ENCODE peak calls at places on chromosomes 12 and 14, in seven cellular contexts. One of them, this sample, is unnamed. For H3K4me1, the result is how much of the 10 kb centered on the place peaks cover.

GRCh38 chr14:69696633-69697557 is 70.0 kb upstream of the SRSF5 start:
- DNase-seq in uterus: no peak
- DNase-seq in psoas muscle: no peak
- DNase-seq in fibroblast of lung: no peak
- DNase-seq in colonic mucosa: no peak
- DNase-seq in cardiac muscle cell: no peak
- DNase-seq in suprapubic skin: no peak
- DNase-seq in this sample: no peak

GRCh38 chr12:13114251-13115052 is 11.0 kb upstream of the GSG1 start:
- DNase-seq in uterus: no peak
- DNase-seq in psoas muscle: no peak
- DNase-seq in fibroblast of lung: no peak
- DNase-seq in colonic mucosa: no peak
- DNase-seq in cardiac muscle cell: no peak
- DNase-seq in suprapubic skin: no peak
- DNase-seq in this sample: no peak

GRCh38 chr14:84129028-84129427 is 1400.9 kb upstream of the FLRT2 start:
- DNase-seq in uterus: no peak
- DNase-seq in psoas muscle: no peak
- DNase-seq in fibroblast of lung: no peak
- DNase-seq in colonic mucosa: no peak
- DNase-seq in cardiac muscle cell: no peak
- DNase-seq in suprapubic skin: no peak
- DNase-seq in this sample: no peak

GRCh38 chr12:96164951-96165858 is 29.0 kb upstream of the ELK3 start:
- DNase-seq in uterus: peak
- DNase-seq in psoas muscle: no peak
- DNase-seq in fibroblast of lung: no peak
- DNase-seq in colonic mucosa: no peak
- DNase-seq in cardiac muscle cell: no peak
- DNase-seq in suprapubic skin: no peak
- DNase-seq in this sample: peak

GRCh38 chr12:34400423-34400881 is 378.2 kb downstream of the ALG10 start:
- DNase-seq in uterus: peak
- DNase-seq in psoas muscle: peak
- DNase-seq in fibroblast of lung: no peak
- DNase-seq in colonic mucosa: peak
- DNase-seq in cardiac muscle cell: no peak
- DNase-seq in suprapubic skin: peak
- DNase-seq in this sample: peak

GRCh38 chr14:54813081-54813480 is 89.5 kb downstream of the GCH1 start:
- DNase-seq in uterus: no peak
- DNase-seq in psoas muscle: no peak
- DNase-seq in fibroblast of lung: no peak
- DNase-seq in colonic mucosa: no peak
- DNase-seq in cardiac muscle cell: no peak
- DNase-seq in suprapubic skin: no peak
- DNase-seq in this sample: no peak

GRCh38 chr12:78863482-78864427 is 819 bp upstream of the SYT1 start:
- DNase-seq in uterus: peak
- DNase-seq in psoas muscle: peak
- DNase-seq in fibroblast of lung: peak
- DNase-seq in colonic mucosa: peak
- DNase-seq in cardiac muscle cell: peak
- DNase-seq in suprapubic skin: no peak
- DNase-seq in this sample: peak

GRCh38 chr14:34331728-34332623 is 130.1 kb downstream of the SPTSSA start:
- DNase-seq in uterus: peak
- DNase-seq in psoas muscle: peak
- DNase-seq in fibroblast of lung: peak
- DNase-seq in colonic mucosa: peak
- DNase-seq in cardiac muscle cell: peak
- DNase-seq in suprapubic skin: peak
- DNase-seq in this sample: peak

GRCh38 chr14:100525615-100526014 is 61.6 kb downstream of the BEGAIN start:
- DNase-seq in uterus: no peak
- DNase-seq in psoas muscle: no peak
- DNase-seq in fibroblast of lung: no peak
- DNase-seq in colonic mucosa: no peak
- DNase-seq in cardiac muscle cell: no peak
- DNase-seq in suprapubic skin: peak
- DNase-seq in this sample: no peak

GRCh38 chr14:92877757-92878431 is 45.1 kb upstream of the CHGA start:
- DNase-seq in uterus: peak
- DNase-seq in psoas muscle: peak
- DNase-seq in fibroblast of lung: no peak
- DNase-seq in colonic mucosa: no peak
- DNase-seq in cardiac muscle cell: peak
- DNase-seq in suprapubic skin: no peak
- DNase-seq in this sample: no peak

GRCh38 chr12:98814254-98814653 is 169.2 kb downstream of the APAF1 start:
- DNase-seq in uterus: no peak
- DNase-seq in psoas muscle: no peak
- DNase-seq in fibroblast of lung: no peak
- DNase-seq in colonic mucosa: no peak
- DNase-seq in cardiac muscle cell: no peak
- DNase-seq in suprapubic skin: no peak
- DNase-seq in this sample: no peak

GRCh38 chr12:123436017-123436964 is at the start of gene RILPL2:
- DNase-seq in uterus: peak
- DNase-seq in psoas muscle: peak
- DNase-seq in fibroblast of lung: peak
- DNase-seq in colonic mucosa: peak
- DNase-seq in cardiac muscle cell: peak
- DNase-seq in suprapubic skin: peak
- DNase-seq in this sample: peak

DNA sequence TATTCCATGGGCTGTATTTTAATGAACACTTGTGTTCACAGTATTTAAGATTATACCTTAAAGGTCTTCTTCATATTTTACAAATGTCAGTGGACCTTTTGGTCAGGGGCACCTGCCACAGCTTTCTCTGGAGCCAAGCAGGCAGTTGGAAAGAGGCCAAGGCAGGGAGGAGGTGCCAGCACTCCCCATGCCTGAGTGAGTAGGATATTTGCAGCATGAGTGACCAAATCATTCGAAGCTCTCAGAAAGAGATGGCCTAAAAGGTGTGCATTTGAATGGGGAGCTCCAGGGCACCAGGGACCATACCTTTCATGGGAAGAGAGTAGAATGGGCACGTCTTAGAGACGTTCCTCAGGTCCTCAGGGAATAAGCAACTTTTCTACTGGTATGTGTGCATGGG is 121.6 kb downstream of the GPR135 start:
- DNase-seq in uterus: no peak
- DNase-seq in psoas muscle: no peak
- DNase-seq in fibroblast of lung: no peak
- DNase-seq in colonic mucosa: no peak
- DNase-seq in cardiac muscle cell: peak
- DNase-seq in suprapubic skin: no peak
- DNase-seq in this sample: peak
- H3K4me1 ChIP-seq in uterus: under half
- H3K4me1 ChIP-seq in psoas muscle: under half
- H3K4me1 ChIP-seq in fibroblast of lung: under half
- H3K4me1 ChIP-seq in colonic mucosa: under half
- H3K4me1 ChIP-seq in cardiac muscle cell: half or more
- H3K4me1 ChIP-seq in suprapubic skin: under half
- H3K4me1 ChIP-seq in this sample: under half

DNA sequence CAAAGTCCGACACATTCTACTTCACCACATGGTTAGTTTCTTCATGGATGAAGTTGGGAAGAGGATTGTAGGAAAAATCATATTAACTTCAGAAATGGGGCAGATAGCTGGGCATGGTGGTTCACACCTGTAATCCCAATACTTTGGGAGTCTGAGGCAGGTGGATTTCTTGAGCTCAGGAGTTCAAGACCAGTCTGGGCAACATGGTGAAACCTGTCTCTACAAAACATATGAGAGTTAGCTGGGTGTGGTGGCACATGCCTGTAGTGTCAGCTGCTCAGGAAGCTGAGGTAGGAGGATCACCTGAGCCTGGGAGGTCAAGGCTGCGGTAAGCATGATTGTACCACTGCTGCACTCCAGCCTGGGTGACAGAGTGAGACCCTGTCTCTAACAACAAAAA is 49.5 kb upstream of the PCED1B start:
- DNase-seq in uterus: no peak
- DNase-seq in psoas muscle: no peak
- DNase-seq in fibroblast of lung: no peak
- DNase-seq in colonic mucosa: no peak
- DNase-seq in cardiac muscle cell: no peak
- DNase-seq in suprapubic skin: no peak
- DNase-seq in this sample: no peak
- H3K4me3 ChIP-seq in uterus: no peak
- H3K4me3 ChIP-seq in psoas muscle: no peak
- H3K4me3 ChIP-seq in fibroblast of lung: no peak
- H3K4me3 ChIP-seq in colonic mucosa: no peak
- H3K4me3 ChIP-seq in cardiac muscle cell: no peak
- H3K4me3 ChIP-seq in suprapubic skin: no peak
- H3K4me3 ChIP-seq in this sample: no peak

GRCh38 chr12:112011685-112012084 is 1.3 kb downstream of the TMEM116 start:
- DNase-seq in uterus: no peak
- DNase-seq in psoas muscle: no peak
- DNase-seq in fibroblast of lung: no peak
- DNase-seq in colonic mucosa: no peak
- DNase-seq in cardiac muscle cell: no peak
- DNase-seq in suprapubic skin: no peak
- DNase-seq in this sample: no peak
- H3K4me1 ChIP-seq in uterus: under half
- H3K4me1 ChIP-seq in psoas muscle: under half
- H3K4me1 ChIP-seq in fibroblast of lung: under half
- H3K4me1 ChIP-seq in colonic mucosa: under half
- H3K4me1 ChIP-seq in cardiac muscle cell: under half
- H3K4me1 ChIP-seq in suprapubic skin: under half
- H3K4me1 ChIP-seq in this sample: under half

GRCh38 chr12:43556057-43556456 is 4.1 kb upstream of the ADAMTS20 start:
- DNase-seq in uterus: no peak
- DNase-seq in psoas muscle: no peak
- DNase-seq in fibroblast of lung: no peak
- DNase-seq in colonic mucosa: no peak
- DNase-seq in cardiac muscle cell: no peak
- DNase-seq in suprapubic skin: no peak
- DNase-seq in this sample: no peak

GRCh38 chr12:43551271-43551970 is 582 bp downstream of the ADAMTS20 start:
- DNase-seq in uterus: no peak
- DNase-seq in psoas muscle: no peak
- DNase-seq in fibroblast of lung: peak
- DNase-seq in colonic mucosa: no peak
- DNase-seq in cardiac muscle cell: peak
- DNase-seq in suprapubic skin: peak
- DNase-seq in this sample: no peak

GRCh38 chr12:43550831-43551270 is 1.2 kb downstream of the ADAMTS20 start:
- DNase-seq in uterus: no peak
- DNase-seq in psoas muscle: no peak
- DNase-seq in fibroblast of lung: peak
- DNase-seq in colonic mucosa: no peak
- DNase-seq in cardiac muscle cell: peak
- DNase-seq in suprapubic skin: no peak
- DNase-seq in this sample: no peak

GRCh38 chr12:43551971-43552559 is at the start of gene ADAMTS20:
- DNase-seq in uterus: no peak
- DNase-seq in psoas muscle: no peak
- DNase-seq in fibroblast of lung: peak
- DNase-seq in colonic mucosa: no peak
- DNase-seq in cardiac muscle cell: peak
- DNase-seq in suprapubic skin: no peak
- DNase-seq in this sample: peak
- H3K4me3 ChIP-seq in uterus: no peak
- H3K4me3 ChIP-seq in psoas muscle: peak
- H3K4me3 ChIP-seq in fibroblast of lung: peak
- H3K4me3 ChIP-seq in colonic mucosa: no peak
- H3K4me3 ChIP-seq in cardiac muscle cell: peak
- H3K4me3 ChIP-seq in suprapubic skin: peak
- H3K4me3 ChIP-seq in this sample: peak

GRCh38 chr12:40016960-40017359 is 88.9 kb downstream of the SLC2A13 start:
- DNase-seq in uterus: no peak
- DNase-seq in psoas muscle: no peak
- DNase-seq in fibroblast of lung: peak
- DNase-seq in colonic mucosa: peak
- DNase-seq in cardiac muscle cell: no peak
- DNase-seq in suprapubic skin: no peak
- DNase-seq in this sample: no peak

GRCh38 chr12:40017488-40017887 is 88.4 kb downstream of the SLC2A13 start:
- DNase-seq in uterus: no peak
- DNase-seq in psoas muscle: no peak
- DNase-seq in fibroblast of lung: peak
- DNase-seq in colonic mucosa: no peak
- DNase-seq in cardiac muscle cell: no peak
- DNase-seq in suprapubic skin: no peak
- DNase-seq in this sample: no peak

GRCh38 chr12:40015360-40015759 is 90.5 kb downstream of the SLC2A13 start:
- DNase-seq in uterus: no peak
- DNase-seq in psoas muscle: no peak
- DNase-seq in fibroblast of lung: no peak
- DNase-seq in colonic mucosa: no peak
- DNase-seq in cardiac muscle cell: no peak
- DNase-seq in suprapubic skin: no peak
- DNase-seq in this sample: no peak

DNA sequence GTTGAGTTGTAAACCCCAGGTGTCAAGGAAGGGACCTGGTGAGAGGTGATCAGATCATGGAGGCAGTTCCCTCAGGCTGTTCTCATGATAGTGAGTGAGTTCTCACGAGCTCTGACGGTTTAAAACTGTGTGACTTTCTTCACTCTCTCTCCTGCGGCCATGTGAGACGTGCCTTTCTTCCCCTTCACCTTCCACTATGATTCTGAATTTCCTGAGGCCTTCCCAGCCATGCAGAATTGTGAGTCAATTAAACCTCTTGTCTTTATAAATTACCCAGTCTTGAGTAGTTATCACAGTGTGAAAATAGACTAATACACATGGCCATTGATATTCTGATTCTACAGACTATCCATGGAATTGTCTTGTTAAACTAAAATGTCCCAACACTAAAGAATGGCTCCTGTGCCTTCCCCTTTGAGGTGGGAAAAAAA is 85.6 kb downstream of the SLC2A13 start:
- DNase-seq in uterus: no peak
- DNase-seq in psoas muscle: no peak
- DNase-seq in fibroblast of lung: no peak
- DNase-seq in colonic mucosa: no peak
- DNase-seq in cardiac muscle cell: no peak
- DNase-seq in suprapubic skin: no peak
- DNase-seq in this sample: no peak
- H3K4me1 ChIP-seq in uterus: under half
- H3K4me1 ChIP-seq in psoas muscle: under half
- H3K4me1 ChIP-seq in fibroblast of lung: under half
- H3K4me1 ChIP-seq in colonic mucosa: under half
- H3K4me1 ChIP-seq in cardiac muscle cell: under half
- H3K4me1 ChIP-seq in suprapubic skin: under half
- H3K4me1 ChIP-seq in this sample: under half

This sample was measured in BE2C.